ENCODE peak calls at places on chromosomes 13 and 19, in seven cellular contexts. D, W, J, S, Z, U and X are unnamed samples. For H3K27me3, the result is how much of the 10 kb centered on the place peaks cover.

GRCh38 chr19:8355631-8356402 is 8.1 kb upstream of the ANGPTL4 start:
- DNase-seq in D (no peak), W (no peak), J (peak), S (no peak), Z (peak), U (peak), X (peak)

GRCh38 chr13:36450534-36450933 is 18.2 kb downstream of the CCNA1 start:
- DNase-seq in D (no peak), W (no peak), J (no peak), S (no peak), Z (no peak), U (no peak), X (no peak)

GRCh38 chr13:105814219-105814901 is 721.1 kb downstream of the EFNB2 start:
- DNase-seq in D (no peak), W (no peak), J (no peak), S (no peak), Z (no peak), U (no peak), X (no peak)

GRCh38 chr19:7673995-7674667 is 2.8 kb upstream of the MCEMP1 start:
- DNase-seq in D (peak), W (no peak), J (peak), S (peak), Z (peak), U (peak), X (peak)

GRCh38 chr13:107124129-107124718 is 556.3 kb upstream of the ARGLU1 start:
- DNase-seq in D (no peak), W (no peak), J (no peak), S (no peak), Z (no peak), U (no peak), X (no peak)

GRCh38 chr19:6464070-6464873 is at the start of gene CRB3:
- DNase-seq in D (no peak), W (no peak), J (peak), S (peak), Z (no peak), U (no peak), X (peak)

GRCh38 chr19:2477732-2478191 is 1.8 kb downstream of the GADD45B start:
- DNase-seq in D (no peak), W (no peak), J (no peak), S (no peak), Z (peak), U (no peak), X (peak)

GRCh38 chr19:55028757-55029156 is 9.3 kb downstream of the GP6 start:
- DNase-seq in D (no peak), W (no peak), J (no peak), S (no peak), Z (no peak), U (no peak), X (no peak)

GRCh38 chr13:23323946-23324709 is 109.4 kb downstream of the SACS start:
- DNase-seq in D (no peak), W (no peak), J (no peak), S (no peak), Z (no peak), U (no peak), X (peak)

GRCh38 chr13:23506071-23506820 is 64.0 kb upstream of the TNFRSF19 start:
- DNase-seq in D (no peak), W (no peak), J (no peak), S (no peak), Z (no peak), U (no peak), X (no peak)

GRCh38 chr13:86020350-86021002 is 221.3 kb upstream of the SLITRK6 start:
- DNase-seq in D (no peak), W (no peak), J (no peak), S (no peak), Z (no peak), U (no peak), X (no peak)

GRCh38 chr19:48659768-48660167 is 13.0 kb downstream of the NTN5 start:
- DNase-seq in D (no peak), W (no peak), J (no peak), S (no peak), Z (no peak), U (no peak), X (no peak)

GRCh38 chr19:30692517-30692870 is 320.3 kb downstream of the ZNF536 start:
- DNase-seq in D (no peak), W (no peak), J (no peak), S (no peak), Z (no peak), U (no peak), X (no peak)

GRCh38 chr13:112968380-112968909 is 569 bp upstream of the MCF2L start:
- DNase-seq in D (no peak), W (no peak), J (no peak), S (peak), Z (no peak), U (no peak), X (peak)

GRCh38 chr19:32196690-32197420 is 148.6 kb upstream of the ZNF507 start:
- DNase-seq in D (no peak), W (no peak), J (no peak), S (no peak), Z (no peak), U (no peak), X (peak)

GRCh38 chr19:5697022-5697889 is 7.2 kb downstream of the RPL36 start:
- DNase-seq in D (no peak), W (no peak), J (no peak), S (no peak), Z (no peak), U (no peak), X (no peak)

GRCh38 chr19:2607712-2608601 is 94.5 kb downstream of the GNG7 start:
- DNase-seq in D (no peak), W (no peak), J (no peak), S (no peak), Z (peak), U (no peak), X (no peak)

GRCh38 chr13:92991687-92992086 is 234.9 kb upstream of the GPC6 start:
- DNase-seq in D (no peak), W (no peak), J (no peak), S (no peak), Z (no peak), U (no peak), X (no peak)

GRCh38 chr13:90835826-90836225 is 511.7 kb upstream of the MIR17HG start:
- DNase-seq in D (no peak), W (no peak), J (no peak), S (no peak), Z (no peak), U (no peak), X (no peak)

GRCh38 chr19:899363-900301 is 6.3 kb downstream of the RNU6-9 start:
- DNase-seq in D (no peak), W (no peak), J (peak), S (no peak), Z (no peak), U (no peak), X (no peak)

GRCh38 chr13:111912453-111912866 is 154.5 kb upstream of the SOX1 start:
- DNase-seq in D (no peak), W (no peak), J (no peak), S (no peak), Z (no peak), U (no peak), X (no peak)

GRCh38 chr19:4338441-4339350 is at the start of gene STAP2:
- DNase-seq in D (no peak), W (no peak), J (no peak), S (peak), Z (no peak), U (no peak), X (peak)

GRCh38 chr13:85985791-85986190 is 186.6 kb upstream of the SLITRK6 start:
- DNase-seq in D (no peak), W (no peak), J (no peak), S (no peak), Z (no peak), U (no peak), X (no peak)

GRCh38 chr19:10815969-10816635 is 19.9 kb downstream of the TMED1 start:
- DNase-seq in D (no peak), W (no peak), J (no peak), S (no peak), Z (no peak), U (no peak), X (no peak)

GRCh38 chr19:8552810-8553209 is 24.4 kb downstream of the MYO1F start:
- DNase-seq in D (no peak), W (no peak), J (no peak), S (no peak), Z (no peak), U (no peak), X (no peak)

GRCh38 chr19:21698215-21698614 is 69.2 kb downstream of the ZNF100 start:
- DNase-seq in D (no peak), W (no peak), J (no peak), S (no peak), Z (no peak), U (peak), X (no peak)

GRCh38 chr13:38417727-38418126 is 68.1 kb downstream of the UFM1 start:
- DNase-seq in D (no peak), W (no peak), J (no peak), S (no peak), Z (no peak), U (peak), X (no peak)

GRCh38 chr19:38183227-38183914 is 40.7 kb downstream of the DPF1 start:
- DNase-seq in D (no peak), W (no peak), J (peak), S (no peak), Z (no peak), U (peak), X (no peak)

GRCh38 chr19:17468302-17469091 is 1.8 kb upstream of the SLC27A1 start:
- DNase-seq in D (no peak), W (no peak), J (peak), S (no peak), Z (peak), U (no peak), X (peak)

GRCh38 chr13:97855570-97855970 is 97.9 kb upstream of the IPO5 start:
- DNase-seq in D (no peak), W (no peak), J (no peak), S (peak), Z (no peak), U (peak), X (peak)

GRCh38 chr13:33015791-33016323 is 366 bp upstream of the KL start:
- DNase-seq in D (no peak), W (no peak), J (no peak), S (no peak), Z (no peak), U (no peak), X (no peak)

GRCh38 chr13:33015275-33015674 is 948 bp upstream of the KL start:
- DNase-seq in D (no peak), W (no peak), J (no peak), S (no peak), Z (peak), U (peak), X (no peak)

GRCh38 chr13:33018886-33019285 is 2.7 kb downstream of the KL start:
- DNase-seq in D (no peak), W (no peak), J (no peak), S (no peak), Z (no peak), U (no peak), X (no peak)

GRCh38 chr13:33016414-33017409 is at the start of gene KL:
- DNase-seq in D (no peak), W (no peak), J (peak), S (peak), Z (peak), U (no peak), X (peak)

GRCh38 chr13:33017410-33017929 is 1.2 kb downstream of the KL start:
- DNase-seq in D (no peak), W (no peak), J (peak), S (peak), Z (peak), U (peak), X (no peak)
- TF ChIP-seq CTCF in D (peak), W (no peak), J (peak), S (peak), Z (peak), U (peak), X (peak)

GRCh38 chr13:48679941-48680630 is 26.4 kb downstream of the CYSLTR2 start:
- DNase-seq in D (no peak), W (no peak), J (no peak), S (no peak), Z (no peak), U (no peak), X (no peak)
- H3K27me3 ChIP-seq in D (under half), W (under half), J (under half), S (under half), Z (under half), U (under half), X (under half)

GRCh38 chr13:96081888-96082287 is 8.0 kb upstream of the HS6ST3 start:
- DNase-seq in D (no peak), W (no peak), J (no peak), S (no peak), Z (no peak), U (no peak), X (no peak)

GRCh38 chr13:96072392-96072791 is 17.5 kb upstream of the HS6ST3 start:
- DNase-seq in D (no peak), W (no peak), J (no peak), S (no peak), Z (no peak), U (no peak), X (no peak)

GRCh38 chr13:96080676-96081075 is 9.2 kb upstream of the HS6ST3 start:
- DNase-seq in D (no peak), W (no peak), J (no peak), S (no peak), Z (no peak), U (no peak), X (no peak)

GRCh38 chr13:96075953-96076543 is 13.9 kb upstream of the HS6ST3 start:
- DNase-seq in D (no peak), W (no peak), J (no peak), S (no peak), Z (no peak), U (no peak), X (no peak)
- TF ChIP-seq CTCF in D (peak), W (no peak), J (peak), S (peak), Z (peak), U (peak), X (no peak)

GRCh38 chr19:47444388-47444821 is 25.1 kb upstream of the MEIS3 start:
- DNase-seq in D (no peak), W (no peak), J (no peak), S (no peak), Z (no peak), U (no peak), X (no peak)

GRCh38 chr19:47445937-47446402 is 25.7 kb downstream of the SLC8A2 start:
- DNase-seq in D (peak), W (no peak), J (peak), S (no peak), Z (no peak), U (no peak), X (peak)

GRCh38 chr19:47446534-47447469 is 24.9 kb downstream of the SLC8A2 start:
- DNase-seq in D (no peak), W (no peak), J (no peak), S (no peak), Z (no peak), U (no peak), X (peak)

GRCh38 chr19:47445527-47445926 is 26.2 kb downstream of the SLC8A2 start:
- DNase-seq in D (no peak), W (no peak), J (no peak), S (no peak), Z (no peak), U (no peak), X (no peak)

DNA sequence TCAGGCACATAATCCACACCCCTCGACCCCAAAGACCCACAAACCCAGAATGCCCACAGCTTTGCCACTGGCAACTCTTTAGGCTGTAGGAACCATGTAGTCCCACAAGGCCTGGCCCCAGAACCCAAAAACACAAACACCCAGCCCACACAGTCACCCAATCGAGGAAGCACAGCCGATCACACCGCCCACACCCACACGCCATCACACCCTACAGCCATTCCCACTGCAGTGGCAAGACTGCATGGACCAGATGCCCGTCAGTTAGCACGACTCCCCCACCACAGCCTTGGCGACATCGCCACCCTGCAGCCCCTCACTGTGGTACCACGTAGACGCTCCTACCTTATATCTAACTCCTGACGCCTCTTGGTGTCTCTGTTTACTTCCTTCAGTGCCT is 24.0 kb upstream of the MEIS3 start:
- DNase-seq in D (peak), W (no peak), J (no peak), S (no peak), Z (no peak), U (no peak), X (no peak)
- H3K27me3 ChIP-seq in D (under half), W (half or more), J (under half), S (under half), Z (half or more), U (under half), X (under half)

DNA sequence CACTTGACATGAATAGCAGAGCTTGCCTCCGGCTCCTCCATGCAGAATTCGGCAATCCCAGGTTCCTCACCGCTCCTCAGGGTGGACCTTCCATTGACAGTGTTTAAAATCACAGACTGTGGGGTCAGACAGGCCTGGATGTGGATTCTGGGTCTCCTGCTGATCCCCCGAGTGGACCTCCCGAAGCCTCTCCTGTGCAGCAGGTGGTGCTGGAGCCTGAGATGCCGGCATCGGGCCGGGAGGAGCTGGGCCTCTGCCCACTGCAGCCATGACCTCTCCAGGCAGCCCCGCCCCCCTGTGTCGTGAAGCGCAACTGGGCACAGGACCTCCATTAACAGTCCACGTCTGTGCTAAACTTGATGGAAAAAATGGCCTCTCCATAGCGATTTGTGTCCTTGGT is 10.5 kb upstream of the CDC16 start:
- DNase-seq in D (no peak), W (no peak), J (no peak), S (no peak), Z (no peak), U (no peak), X (no peak)
- TF ChIP-seq CTCF in D (no peak), W (no peak), J (no peak), S (no peak), Z (no peak), U (no peak), X (no peak)

GRCh38 chr19:13012390-13012689 is 17.1 kb downstream of the NFIX start:
- DNase-seq in D (no peak), W (no peak), J (no peak), S (no peak), Z (no peak), U (no peak), X (no peak)

GRCh38 chr19:13011653-13012389 is 16.5 kb downstream of the NFIX start:
- DNase-seq in D (no peak), W (no peak), J (no peak), S (no peak), Z (no peak), U (no peak), X (peak)

GRCh38 chr19:13010038-13010991 is 15.0 kb downstream of the NFIX start:
- DNase-seq in D (no peak), W (no peak), J (peak), S (no peak), Z (peak), U (peak), X (peak)

GRCh38 chr19:13012690-13013608 is 17.7 kb downstream of the NFIX start:
- DNase-seq in D (no peak), W (no peak), J (peak), S (no peak), Z (peak), U (peak), X (peak)

DNA sequence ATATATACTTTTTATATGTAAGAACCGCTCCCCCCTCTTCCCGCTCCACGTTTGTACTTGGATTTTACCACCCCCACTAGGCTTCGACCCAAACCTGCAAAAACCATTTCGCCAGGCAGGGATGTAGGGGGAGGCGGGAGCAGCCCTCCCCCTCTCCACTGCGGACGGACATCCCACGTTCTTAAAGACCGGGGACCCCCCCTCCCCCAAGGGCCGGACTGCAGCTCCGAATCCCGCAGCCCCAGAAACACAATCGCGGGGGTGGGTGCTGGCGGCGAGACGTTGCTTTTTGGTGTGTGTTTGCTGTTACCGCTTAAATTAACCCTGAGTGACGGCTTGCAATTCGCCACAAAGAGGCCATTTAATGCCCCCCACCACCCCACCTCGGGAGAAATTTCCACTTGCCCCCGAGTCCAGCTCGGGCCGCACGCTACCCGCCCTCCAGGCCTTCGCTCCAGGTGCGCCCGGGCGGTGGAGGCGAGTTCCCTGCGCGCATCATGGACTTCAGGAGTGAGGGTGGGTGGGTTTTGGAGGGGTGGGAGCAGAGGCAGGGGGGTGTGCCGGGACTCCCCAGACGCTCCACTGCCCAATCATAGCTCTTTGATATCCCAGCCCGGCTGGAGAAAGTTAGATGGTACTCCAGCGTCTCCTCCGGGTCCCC is 15.8 kb downstream of the NFIX start:
- DNase-seq in D (no peak), W (no peak), J (no peak), S (no peak), Z (no peak), U (no peak), X (no peak)
- H3K27me3 ChIP-seq in D (under half), W (under half), J (under half), S (under half), Z (under half), U (under half), X (under half)

DNA sequence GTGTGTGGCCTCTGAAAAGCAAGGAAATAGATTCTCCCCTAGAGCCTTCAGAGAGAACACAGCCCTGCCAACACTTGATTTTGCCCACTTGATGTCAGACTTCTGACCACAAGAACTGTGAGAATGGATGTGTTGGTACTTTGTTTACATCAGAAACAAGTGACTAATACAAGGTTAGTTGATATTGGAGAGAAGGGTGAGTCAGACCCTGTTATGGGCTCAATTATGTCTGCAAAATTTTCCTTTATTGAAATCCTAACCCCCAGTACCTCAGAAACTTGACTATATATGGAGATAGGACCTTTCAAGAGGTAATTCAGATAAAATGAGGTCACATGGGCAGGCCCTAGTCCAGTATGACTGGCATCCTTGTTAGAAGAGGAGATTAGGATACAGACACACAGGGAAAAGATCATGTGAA is 226.7 kb downstream of the RFC3 start:
- DNase-seq in D (no peak), W (no peak), J (no peak), S (no peak), Z (no peak), U (no peak), X (no peak)
- TF ChIP-seq CTCF in D (no peak), W (no peak), J (no peak), S (no peak), Z (no peak), U (no peak), X (no peak)

GRCh38 chr19:35983177-35983576 is 11.8 kb upstream of the SDHAF1 start:
- DNase-seq in D (no peak), W (no peak), J (no peak), S (no peak), Z (no peak), U (no peak), X (no peak)
- H3K27me3 ChIP-seq in D (under half), W (half or more), J (under half), S (under half), Z (half or more), U (under half), X (under half)